ENCODE peak calls at places on chromosomes 13 and 19, in five cellular contexts. One of them, this sample, is unnamed.

GRCh38 chr19:3132971-3133792 is 2.7 kb upstream of the GNA15 start:
- DNase-seq in C1 segment of cervical spinal cord: no peak
- DNase-seq in cerebellum: peak
- DNase-seq in Calu3: no peak
- DNase-seq in effector memory CD4-positive, alpha-beta T cell: peak
- DNase-seq in this sample: peak

GRCh38 chr13:20974981-20975585 is 72.5 kb upstream of the XPO4 start:
- DNase-seq in effector memory CD4-positive, alpha-beta T cell: no peak
- DNase-seq in Calu3: no peak
- DNase-seq in cerebellum: no peak
- DNase-seq in C1 segment of cervical spinal cord: no peak
- DNase-seq in this sample: no peak

GRCh38 chr13:41458939-41459753 is 1.8 kb downstream of the RGCC start:
- DNase-seq in cerebellum: no peak
- DNase-seq in Calu3: peak
- DNase-seq in C1 segment of cervical spinal cord: no peak
- DNase-seq in effector memory CD4-positive, alpha-beta T cell: no peak
- DNase-seq in this sample: no peak

GRCh38 chr13:94617389-94618000 is 15.8 kb downstream of the GPR180 start:
- DNase-seq in effector memory CD4-positive, alpha-beta T cell: no peak
- DNase-seq in Calu3: peak
- DNase-seq in C1 segment of cervical spinal cord: no peak
- DNase-seq in cerebellum: peak
- DNase-seq in this sample: peak

GRCh38 chr13:24651718-24652345 is 28.4 kb upstream of the ATP12A start:
- DNase-seq in Calu3: peak
- DNase-seq in C1 segment of cervical spinal cord: no peak
- DNase-seq in effector memory CD4-positive, alpha-beta T cell: no peak
- DNase-seq in cerebellum: no peak
- DNase-seq in this sample: no peak

GRCh38 chr19:56660381-56661105 is 11.0 kb downstream of the ZNF835 start:
- DNase-seq in cerebellum: peak
- DNase-seq in C1 segment of cervical spinal cord: no peak
- DNase-seq in effector memory CD4-positive, alpha-beta T cell: no peak
- DNase-seq in Calu3: no peak
- DNase-seq in this sample: no peak

GRCh38 chr19:56110515-56111448 is 10.3 kb downstream of the ZNF787 start:
- DNase-seq in C1 segment of cervical spinal cord: no peak
- DNase-seq in Calu3: peak
- DNase-seq in effector memory CD4-positive, alpha-beta T cell: no peak
- DNase-seq in cerebellum: no peak
- DNase-seq in this sample: no peak

GRCh38 chr13:31929031-31929770 is 102.4 kb upstream of the FRY start:
- DNase-seq in effector memory CD4-positive, alpha-beta T cell: no peak
- DNase-seq in cerebellum: no peak
- DNase-seq in Calu3: no peak
- DNase-seq in C1 segment of cervical spinal cord: no peak
- DNase-seq in this sample: no peak

GRCh38 chr19:35901854-35902661 is at the start of gene HCST:
- DNase-seq in effector memory CD4-positive, alpha-beta T cell: peak
- DNase-seq in cerebellum: no peak
- DNase-seq in C1 segment of cervical spinal cord: no peak
- DNase-seq in Calu3: no peak
- DNase-seq in this sample: no peak